ENCODE peak calls at places on chromosomes 11 and 22, in five cellular contexts. L, V, U, K and T are unnamed samples.

GRCh38 chr22:46934746-46935491 is 172.5 kb downstream of the TBC1D22A start:
- ATAC-seq in L (peak), V (peak), U (peak), K (peak), T (peak)

GRCh38 chr22:41922940-41923594 is 3.5 kb downstream of the TNFRSF13C start:
- ATAC-seq in L (no peak), V (no peak), U (no peak), K (no peak), T (no peak)

GRCh38 chr22:27588915-27589314 is 212.6 kb downstream of the MN1 start:
- ATAC-seq in L (no peak), V (no peak), U (no peak), K (no peak), T (no peak)

GRCh38 chr11:70029115-70029830 is 48.8 kb upstream of the ANO1 start:
- ATAC-seq in L (peak), V (peak), U (no peak), K (no peak), T (no peak)

GRCh38 chr11:11884774-11885481 is 43.2 kb downstream of the USP47 start:
- ATAC-seq in L (no peak), V (no peak), U (peak), K (no peak), T (no peak)

GRCh38 chr11:33868646-33869461 is 23.0 kb downstream of the LMO2 start:
- ATAC-seq in L (peak), V (peak), U (peak), K (no peak), T (peak)

GRCh38 chr11:36532908-36533601 is 23.0 kb upstream of the TRAF6 start:
- ATAC-seq in L (peak), V (no peak), U (no peak), K (no peak), T (no peak)

GRCh38 chr11:17992916-17993315 is 19.9 kb downstream of the SERGEF start:
- ATAC-seq in L (no peak), V (no peak), U (no peak), K (no peak), T (no peak)

GRCh38 chr11:122032317-122032716 is 83.7 kb downstream of the BLID start:
- ATAC-seq in L (peak), V (no peak), U (no peak), K (no peak), T (peak)

GRCh38 chr11:15107730-15108515 is 6.8 kb upstream of the INSC start:
- ATAC-seq in L (no peak), V (no peak), U (peak), K (no peak), T (no peak)

GRCh38 chr11:105486929-105487328 is 122.9 kb upstream of the GRIA4 start:
- ATAC-seq in L (no peak), V (no peak), U (no peak), K (no peak), T (no peak)

GRCh38 chr22:40209945-40210485 is 32.3 kb downstream of the TNRC6B start:
- ATAC-seq in L (no peak), V (no peak), U (peak), K (no peak), T (no peak)

DNA sequence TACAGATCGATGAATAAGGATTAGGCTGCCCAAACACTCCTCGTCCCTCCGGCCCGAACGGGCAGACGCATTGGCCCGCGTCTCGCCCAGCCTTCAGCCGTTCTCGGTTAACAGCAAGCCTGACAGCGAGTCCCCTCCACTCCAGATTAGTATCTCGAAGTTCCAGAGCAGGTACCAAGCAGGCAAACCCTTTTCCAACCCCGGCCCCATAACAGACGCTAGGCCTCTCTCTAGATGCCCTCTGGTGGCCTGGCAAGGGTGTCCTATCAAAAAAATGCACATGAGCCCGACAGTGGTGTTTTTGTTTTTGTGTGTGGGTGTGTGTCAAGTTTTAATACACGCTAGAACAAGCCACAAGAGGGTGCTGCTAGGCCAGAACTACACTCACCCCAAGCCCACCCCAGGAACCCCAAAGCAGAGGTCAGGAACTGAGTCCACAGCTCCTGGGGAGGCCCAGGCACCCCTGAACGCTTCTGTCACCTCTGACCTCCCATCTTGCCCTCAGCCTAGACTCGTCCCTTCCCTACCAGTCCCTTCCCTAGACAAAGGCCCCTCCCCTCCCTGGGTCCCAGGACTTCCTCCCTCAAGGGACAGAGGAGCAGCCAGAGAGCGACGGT is 658 bp upstream of the ARFGAP2 start:
- ATAC-seq in L (peak), V (peak), U (peak), K (peak), T (peak)
- TF ChIP-seq POLR2A in L (no peak), V (no peak), U (no peak), K (no peak), T (no peak)

GRCh38 chr11:86594746-86595145 is 77.7 kb downstream of the ME3 start:
- ATAC-seq in L (no peak), V (no peak), U (no peak), K (no peak), T (no peak)

GRCh38 chr11:86592659-86593451 is 79.6 kb downstream of the ME3 start:
- ATAC-seq in L (peak), V (peak), U (peak), K (peak), T (peak)

GRCh38 chr11:86595401-86595800 is 77.0 kb downstream of the ME3 start:
- ATAC-seq in L (no peak), V (no peak), U (no peak), K (no peak), T (no peak)

GRCh38 chr11:86592047-86592564 is 80.3 kb downstream of the ME3 start:
- ATAC-seq in L (no peak), V (no peak), U (no peak), K (peak), T (no peak)

DNA sequence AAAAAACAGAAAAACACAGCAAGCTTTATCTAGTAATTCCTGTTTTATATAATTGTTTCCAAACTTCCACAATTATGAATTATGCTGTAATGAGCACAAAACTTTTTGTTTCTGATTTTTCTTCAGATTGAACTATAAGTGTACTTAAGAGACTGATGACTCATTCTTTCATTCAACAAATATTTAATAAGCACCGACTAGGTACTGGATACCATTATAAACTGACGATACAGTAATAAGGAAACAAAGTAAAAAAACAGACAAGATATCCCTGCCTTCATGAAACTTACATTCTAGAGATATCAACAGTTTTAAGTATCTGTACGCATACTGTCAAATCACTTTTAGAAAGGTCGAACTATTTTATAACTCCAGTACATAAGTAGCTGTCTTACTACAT is 78.6 kb downstream of the ME3 start:
- ATAC-seq in L (no peak), V (no peak), U (no peak), K (no peak), T (no peak)
- TF ChIP-seq POLR2AphosphoS5 in L (no peak), V (no peak), U (no peak), K (no peak), T (no peak)

GRCh38 chr22:33054276-33054675 is 3.9 kb downstream of the SYN3 start:
- ATAC-seq in L (no peak), V (no peak), U (no peak), K (no peak), T (no peak)
- TF ChIP-seq POLR2A in L (no peak), V (no peak), U (no peak), K (no peak), T (no peak)

GRCh38 chr11:42482822-42483221 is 829.0 kb upstream of the API5 start:
- ATAC-seq in L (no peak), V (no peak), U (no peak), K (no peak), T (no peak)
- TF ChIP-seq POLR2AphosphoS5 in L (no peak), V (no peak), U (no peak), K (no peak), T (no peak)

GRCh38 chr22:21623402-21623970 is 6.3 kb downstream of the YDJC start:
- ATAC-seq in L (no peak), V (no peak), U (no peak), K (no peak), T (no peak)
- TF ChIP-seq POLR2A in L (no peak), V (no peak), U (peak), K (no peak), T (no peak)

GRCh38 chr11:112999518-112999917 is 38.3 kb downstream of the NCAM1 start:
- ATAC-seq in L (no peak), V (no peak), U (no peak), K (no peak), T (no peak)
- TF ChIP-seq POLR2AphosphoS5 in L (no peak), V (no peak), U (no peak), K (no peak), T (no peak)

GRCh38 chr11:203056-203944 is 3.9 kb downstream of the BET1L start:
- ATAC-seq in L (no peak), V (no peak), U (no peak), K (no peak), T (no peak)
- TF ChIP-seq POLR2A in L (no peak), V (no peak), U (peak), K (no peak), T (no peak)

GRCh38 chr22:31620756-31621480 is 41.1 kb downstream of the PISD start:
- ATAC-seq in L (no peak), V (no peak), U (no peak), K (no peak), T (no peak)

GRCh38 chr22:31618057-31618456 is 44.0 kb downstream of the PISD start:
- ATAC-seq in L (no peak), V (no peak), U (no peak), K (no peak), T (no peak)

GRCh38 chr22:31619611-31620300 is 42.3 kb downstream of the PISD start:
- ATAC-seq in L (no peak), V (no peak), U (no peak), K (no peak), T (no peak)

GRCh38 chr22:31616315-31616980 is 45.6 kb downstream of the PISD start:
- ATAC-seq in L (no peak), V (peak), U (peak), K (peak), T (peak)

DNA sequence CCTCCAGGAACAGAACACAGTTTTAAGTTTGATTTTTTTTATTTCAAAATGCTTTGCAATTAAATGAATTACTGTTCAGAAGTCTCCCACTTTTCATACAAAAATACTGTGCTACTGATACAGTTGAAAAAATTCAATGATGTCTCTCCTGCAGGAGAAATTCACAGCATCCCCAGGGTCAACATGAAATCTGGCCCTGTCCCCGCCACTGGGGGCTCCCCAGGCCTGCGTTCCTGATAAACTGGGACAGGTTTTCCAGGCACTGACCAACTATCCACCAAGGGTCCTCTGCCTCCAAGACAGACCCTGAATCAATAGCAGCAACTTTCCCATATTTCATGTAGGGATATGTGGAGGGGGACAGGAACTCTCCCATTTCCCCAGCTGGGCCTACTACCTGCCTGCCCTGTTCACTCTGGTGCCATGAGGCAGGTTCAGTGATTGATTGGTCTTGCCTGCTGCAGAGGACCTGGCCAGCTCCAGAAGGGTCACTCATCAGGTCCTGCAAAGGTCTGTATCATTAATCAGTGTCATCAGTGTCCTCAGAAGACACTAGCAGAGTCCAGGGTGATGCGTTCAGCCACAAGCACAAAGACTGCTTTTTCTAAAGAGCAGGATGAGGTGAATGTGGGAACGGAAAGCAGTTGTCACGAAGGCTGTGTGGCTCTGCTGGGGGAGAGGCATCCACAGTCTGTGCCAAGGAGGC is 43.4 kb downstream of the PISD start:
- ATAC-seq in L (no peak), V (no peak), U (no peak), K (no peak), T (no peak)
- TF ChIP-seq POLR2AphosphoS5 in L (no peak), V (no peak), U (no peak), K (no peak), T (no peak)

DNA sequence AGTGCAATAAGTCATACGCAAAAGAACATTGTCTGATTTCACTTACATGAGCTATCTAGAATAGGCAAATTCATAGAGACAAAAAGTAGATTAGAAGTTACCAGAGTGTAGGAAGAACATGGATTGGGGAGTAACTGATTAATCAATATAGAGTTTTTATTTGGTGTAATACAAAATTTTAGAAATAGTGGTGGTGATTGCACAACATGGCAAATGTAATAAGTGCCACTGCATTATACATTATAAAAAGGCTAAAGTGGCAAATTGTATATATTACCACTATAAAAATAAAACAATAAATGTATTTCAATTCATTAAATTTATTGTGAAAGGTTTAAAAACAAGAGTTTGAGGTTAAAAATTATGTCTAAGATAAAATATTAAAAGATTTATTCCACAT is 8.7 kb upstream of the OR51B4 start:
- ATAC-seq in L (no peak), V (no peak), U (no peak), K (no peak), T (no peak)
- TF ChIP-seq POLR2A in L (no peak), V (no peak), U (no peak), K (no peak), T (no peak)

DNA sequence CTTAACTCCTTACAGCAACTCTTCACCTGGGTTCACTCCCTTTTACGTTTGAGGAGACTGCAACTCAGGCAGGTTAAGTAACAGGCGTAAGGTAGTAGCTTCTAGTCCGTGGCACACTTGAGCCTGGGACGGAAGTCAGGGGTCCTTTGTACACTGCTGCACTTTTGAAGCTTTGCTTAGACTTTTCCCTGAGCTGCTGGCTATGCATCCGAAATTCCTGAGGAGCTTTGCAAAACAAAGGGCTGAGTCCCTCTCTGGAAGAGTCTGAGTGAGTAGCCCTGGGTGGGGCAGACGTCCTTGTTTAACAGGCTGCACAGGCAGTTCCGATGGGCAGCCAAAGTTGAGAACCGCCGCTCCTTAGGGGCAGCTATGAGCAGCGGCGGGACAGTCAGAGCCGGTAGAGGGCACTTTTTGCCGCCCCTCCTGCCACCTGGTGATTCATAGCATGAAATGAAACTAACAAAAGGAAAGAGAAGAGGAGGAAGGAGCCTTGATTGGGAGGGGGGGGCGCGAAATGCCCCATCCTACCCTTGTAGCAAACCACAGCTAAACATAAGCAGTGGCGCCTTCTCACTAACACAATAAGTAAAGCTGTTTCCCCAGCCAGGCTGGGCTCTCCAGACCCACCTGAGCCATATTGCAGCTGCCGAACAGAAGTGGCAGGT is 1.4 kb downstream of the TMEM109 start:
- ATAC-seq in L (peak), V (peak), U (peak), K (peak), T (peak)
- TF ChIP-seq POLR2AphosphoS5 in L (peak), V (no peak), U (peak), K (peak), T (no peak)